ENCODE peak calls at places on chromosomes 2 and 18, in eight cellular contexts. One of them, this sample, is unnamed.

GRCh38 chr2:70822843-70823629 is 2.6 kb upstream of the CLEC4F start:
- DNase-seq in H9: no peak
- DNase-seq in heart right ventricle: no peak
- DNase-seq in stimulated activated CD8-positive, alpha-beta memory T cell treated with anti-CD3 and anti-CD28 coated beads, Interleukin-7, amount 100 ng/mL, for 24 hours: no peak
- DNase-seq in cardiac muscle cell: no peak
- DNase-seq in activated naive CD4-positive, alpha-beta T cell treated with anti-CD3 and anti-CD28 coated beads for 36 hours: no peak
- DNase-seq in fibroblast of mammary gland: no peak
- DNase-seq in Calu3: no peak
- DNase-seq in this sample: no peak

GRCh38 chr2:160063266-160063665 is 851 bp upstream of the PLA2R1 start:
- DNase-seq in H9: peak
- DNase-seq in heart right ventricle: no peak
- DNase-seq in stimulated activated CD8-positive, alpha-beta memory T cell treated with anti-CD3 and anti-CD28 coated beads, Interleukin-7, amount 100 ng/mL, for 24 hours: no peak
- DNase-seq in cardiac muscle cell: no peak
- DNase-seq in activated naive CD4-positive, alpha-beta T cell treated with anti-CD3 and anti-CD28 coated beads for 36 hours: no peak
- DNase-seq in fibroblast of mammary gland: no peak
- DNase-seq in Calu3: no peak
- DNase-seq in this sample: no peak

GRCh38 chr2:99841749-99842148 is 300.6 kb downstream of the AFF3 start:
- DNase-seq in H9: no peak
- DNase-seq in heart right ventricle: no peak
- DNase-seq in stimulated activated CD8-positive, alpha-beta memory T cell treated with anti-CD3 and anti-CD28 coated beads, Interleukin-7, amount 100 ng/mL, for 24 hours: no peak
- DNase-seq in cardiac muscle cell: no peak
- DNase-seq in activated naive CD4-positive, alpha-beta T cell treated with anti-CD3 and anti-CD28 coated beads for 36 hours: no peak
- DNase-seq in fibroblast of mammary gland: peak
- DNase-seq in Calu3: no peak
- DNase-seq in this sample: no peak

GRCh38 chr2:47769318-47769717 is 13.6 kb upstream of the MSH6 start:
- DNase-seq in H9: no peak
- DNase-seq in heart right ventricle: no peak
- DNase-seq in stimulated activated CD8-positive, alpha-beta memory T cell treated with anti-CD3 and anti-CD28 coated beads, Interleukin-7, amount 100 ng/mL, for 24 hours: no peak
- DNase-seq in cardiac muscle cell: no peak
- DNase-seq in activated naive CD4-positive, alpha-beta T cell treated with anti-CD3 and anti-CD28 coated beads for 36 hours: no peak
- DNase-seq in fibroblast of mammary gland: no peak
- DNase-seq in Calu3: no peak
- DNase-seq in this sample: no peak

GRCh38 chr2:162196611-162197010 is 44.6 kb upstream of the GCG start:
- DNase-seq in H9: no peak
- DNase-seq in heart right ventricle: no peak
- DNase-seq in stimulated activated CD8-positive, alpha-beta memory T cell treated with anti-CD3 and anti-CD28 coated beads, Interleukin-7, amount 100 ng/mL, for 24 hours: no peak
- DNase-seq in cardiac muscle cell: no peak
- DNase-seq in activated naive CD4-positive, alpha-beta T cell treated with anti-CD3 and anti-CD28 coated beads for 36 hours: no peak
- DNase-seq in fibroblast of mammary gland: peak
- DNase-seq in Calu3: no peak
- DNase-seq in this sample: no peak

GRCh38 chr2:230738391-230738811 is 25.8 kb downstream of the CAB39 start:
- DNase-seq in H9: no peak
- DNase-seq in heart right ventricle: no peak
- DNase-seq in stimulated activated CD8-positive, alpha-beta memory T cell treated with anti-CD3 and anti-CD28 coated beads, Interleukin-7, amount 100 ng/mL, for 24 hours: no peak
- DNase-seq in cardiac muscle cell: no peak
- DNase-seq in activated naive CD4-positive, alpha-beta T cell treated with anti-CD3 and anti-CD28 coated beads for 36 hours: no peak
- DNase-seq in fibroblast of mammary gland: no peak
- DNase-seq in Calu3: no peak
- DNase-seq in this sample: no peak

GRCh38 chr2:240383871-240384700 is 51.4 kb upstream of the GPC1 start:
- DNase-seq in H9: no peak
- DNase-seq in heart right ventricle: no peak
- DNase-seq in stimulated activated CD8-positive, alpha-beta memory T cell treated with anti-CD3 and anti-CD28 coated beads, Interleukin-7, amount 100 ng/mL, for 24 hours: no peak
- DNase-seq in cardiac muscle cell: no peak
- DNase-seq in activated naive CD4-positive, alpha-beta T cell treated with anti-CD3 and anti-CD28 coated beads for 36 hours: no peak
- DNase-seq in fibroblast of mammary gland: no peak
- DNase-seq in Calu3: no peak
- DNase-seq in this sample: no peak

GRCh38 chr2:131105950-131106801 is 1.0 kb downstream of the PLEKHB2 start:
- DNase-seq in H9: no peak
- DNase-seq in heart right ventricle: peak
- DNase-seq in stimulated activated CD8-positive, alpha-beta memory T cell treated with anti-CD3 and anti-CD28 coated beads, Interleukin-7, amount 100 ng/mL, for 24 hours: peak
- DNase-seq in cardiac muscle cell: no peak
- DNase-seq in activated naive CD4-positive, alpha-beta T cell treated with anti-CD3 and anti-CD28 coated beads for 36 hours: peak
- DNase-seq in fibroblast of mammary gland: peak
- DNase-seq in Calu3: peak
- DNase-seq in this sample: peak

GRCh38 chr18:70377317-70377799 is 88.5 kb downstream of the SOCS6 start:
- DNase-seq in H9: no peak
- DNase-seq in heart right ventricle: no peak
- DNase-seq in stimulated activated CD8-positive, alpha-beta memory T cell treated with anti-CD3 and anti-CD28 coated beads, Interleukin-7, amount 100 ng/mL, for 24 hours: no peak
- DNase-seq in cardiac muscle cell: peak
- DNase-seq in activated naive CD4-positive, alpha-beta T cell treated with anti-CD3 and anti-CD28 coated beads for 36 hours: no peak
- DNase-seq in fibroblast of mammary gland: peak
- DNase-seq in Calu3: no peak
- DNase-seq in this sample: no peak

GRCh38 chr2:44118257-44118656 is 50.4 kb upstream of the PPM1B start:
- DNase-seq in H9: no peak
- DNase-seq in heart right ventricle: no peak
- DNase-seq in stimulated activated CD8-positive, alpha-beta memory T cell treated with anti-CD3 and anti-CD28 coated beads, Interleukin-7, amount 100 ng/mL, for 24 hours: no peak
- DNase-seq in cardiac muscle cell: no peak
- DNase-seq in activated naive CD4-positive, alpha-beta T cell treated with anti-CD3 and anti-CD28 coated beads for 36 hours: peak
- DNase-seq in fibroblast of mammary gland: peak
- DNase-seq in Calu3: no peak
- DNase-seq in this sample: no peak

GRCh38 chr2:222424281-222424728 is at the start of gene SGPP2:
- DNase-seq in H9: peak
- DNase-seq in heart right ventricle: no peak
- DNase-seq in stimulated activated CD8-positive, alpha-beta memory T cell treated with anti-CD3 and anti-CD28 coated beads, Interleukin-7, amount 100 ng/mL, for 24 hours: no peak
- DNase-seq in cardiac muscle cell: no peak
- DNase-seq in activated naive CD4-positive, alpha-beta T cell treated with anti-CD3 and anti-CD28 coated beads for 36 hours: peak
- DNase-seq in fibroblast of mammary gland: no peak
- DNase-seq in Calu3: peak
- DNase-seq in this sample: no peak

GRCh38 chr2:174026122-174026845 is 61.1 kb upstream of the SP3 start:
- DNase-seq in H9: no peak
- DNase-seq in heart right ventricle: no peak
- DNase-seq in stimulated activated CD8-positive, alpha-beta memory T cell treated with anti-CD3 and anti-CD28 coated beads, Interleukin-7, amount 100 ng/mL, for 24 hours: no peak
- DNase-seq in cardiac muscle cell: no peak
- DNase-seq in activated naive CD4-positive, alpha-beta T cell treated with anti-CD3 and anti-CD28 coated beads for 36 hours: no peak
- DNase-seq in fibroblast of mammary gland: peak
- DNase-seq in Calu3: no peak
- DNase-seq in this sample: no peak

GRCh38 chr2:212539145-212539880 is 711 bp upstream of the ERBB4 start:
- DNase-seq in H9: peak
- DNase-seq in heart right ventricle: peak
- DNase-seq in stimulated activated CD8-positive, alpha-beta memory T cell treated with anti-CD3 and anti-CD28 coated beads, Interleukin-7, amount 100 ng/mL, for 24 hours: no peak
- DNase-seq in cardiac muscle cell: peak
- DNase-seq in activated naive CD4-positive, alpha-beta T cell treated with anti-CD3 and anti-CD28 coated beads for 36 hours: no peak
- DNase-seq in fibroblast of mammary gland: no peak
- DNase-seq in Calu3: peak
- DNase-seq in this sample: peak

GRCh38 chr18:950882-951539 is 46.3 kb downstream of the ADCYAP1 start:
- DNase-seq in H9: no peak
- DNase-seq in heart right ventricle: no peak
- DNase-seq in stimulated activated CD8-positive, alpha-beta memory T cell treated with anti-CD3 and anti-CD28 coated beads, Interleukin-7, amount 100 ng/mL, for 24 hours: no peak
- DNase-seq in cardiac muscle cell: no peak
- DNase-seq in activated naive CD4-positive, alpha-beta T cell treated with anti-CD3 and anti-CD28 coated beads for 36 hours: no peak
- DNase-seq in fibroblast of mammary gland: no peak
- DNase-seq in Calu3: no peak
- DNase-seq in this sample: no peak

GRCh38 chr2:37843554-37843953 is 81.5 kb upstream of the RMDN2 start:
- DNase-seq in H9: no peak
- DNase-seq in heart right ventricle: no peak
- DNase-seq in stimulated activated CD8-positive, alpha-beta memory T cell treated with anti-CD3 and anti-CD28 coated beads, Interleukin-7, amount 100 ng/mL, for 24 hours: no peak
- DNase-seq in cardiac muscle cell: no peak
- DNase-seq in activated naive CD4-positive, alpha-beta T cell treated with anti-CD3 and anti-CD28 coated beads for 36 hours: no peak
- DNase-seq in fibroblast of mammary gland: peak
- DNase-seq in Calu3: no peak
- DNase-seq in this sample: no peak

GRCh38 chr2:182506606-182507005 is 79.8 kb upstream of the PDE1A start:
- DNase-seq in H9: no peak
- DNase-seq in heart right ventricle: peak
- DNase-seq in stimulated activated CD8-positive, alpha-beta memory T cell treated with anti-CD3 and anti-CD28 coated beads, Interleukin-7, amount 100 ng/mL, for 24 hours: no peak
- DNase-seq in cardiac muscle cell: no peak
- DNase-seq in activated naive CD4-positive, alpha-beta T cell treated with anti-CD3 and anti-CD28 coated beads for 36 hours: no peak
- DNase-seq in fibroblast of mammary gland: peak
- DNase-seq in Calu3: no peak
- DNase-seq in this sample: no peak

GRCh38 chr18:3703732-3704176 is 253.8 kb downstream of the TGIF1 start:
- DNase-seq in H9: peak
- DNase-seq in heart right ventricle: peak
- DNase-seq in stimulated activated CD8-positive, alpha-beta memory T cell treated with anti-CD3 and anti-CD28 coated beads, Interleukin-7, amount 100 ng/mL, for 24 hours: no peak
- DNase-seq in cardiac muscle cell: peak
- DNase-seq in activated naive CD4-positive, alpha-beta T cell treated with anti-CD3 and anti-CD28 coated beads for 36 hours: peak
- DNase-seq in fibroblast of mammary gland: peak
- DNase-seq in Calu3: peak
- DNase-seq in this sample: no peak

GRCh38 chr18:54923339-54923956 is 35.8 kb downstream of the CCDC68 start:
- DNase-seq in H9: no peak
- DNase-seq in heart right ventricle: no peak
- DNase-seq in stimulated activated CD8-positive, alpha-beta memory T cell treated with anti-CD3 and anti-CD28 coated beads, Interleukin-7, amount 100 ng/mL, for 24 hours: no peak
- DNase-seq in cardiac muscle cell: no peak
- DNase-seq in activated naive CD4-positive, alpha-beta T cell treated with anti-CD3 and anti-CD28 coated beads for 36 hours: no peak
- DNase-seq in fibroblast of mammary gland: no peak
- DNase-seq in Calu3: no peak
- DNase-seq in this sample: no peak

GRCh38 chr2:236638707-236639106 is 69.1 kb downstream of the ACKR3 start:
- DNase-seq in H9: no peak
- DNase-seq in heart right ventricle: no peak
- DNase-seq in stimulated activated CD8-positive, alpha-beta memory T cell treated with anti-CD3 and anti-CD28 coated beads, Interleukin-7, amount 100 ng/mL, for 24 hours: no peak
- DNase-seq in cardiac muscle cell: no peak
- DNase-seq in activated naive CD4-positive, alpha-beta T cell treated with anti-CD3 and anti-CD28 coated beads for 36 hours: no peak
- DNase-seq in fibroblast of mammary gland: no peak
- DNase-seq in Calu3: no peak
- DNase-seq in this sample: peak

GRCh38 chr2:9310390-9310789 is 103.8 kb downstream of the ASAP2 start:
- DNase-seq in H9: no peak
- DNase-seq in heart right ventricle: peak
- DNase-seq in stimulated activated CD8-positive, alpha-beta memory T cell treated with anti-CD3 and anti-CD28 coated beads, Interleukin-7, amount 100 ng/mL, for 24 hours: no peak
- DNase-seq in cardiac muscle cell: no peak
- DNase-seq in activated naive CD4-positive, alpha-beta T cell treated with anti-CD3 and anti-CD28 coated beads for 36 hours: no peak
- DNase-seq in fibroblast of mammary gland: peak
- DNase-seq in Calu3: peak
- DNase-seq in this sample: peak

GRCh38 chr2:128198666-128199065 is 107.7 kb downstream of the UGGT1 start:
- DNase-seq in H9: no peak
- DNase-seq in heart right ventricle: peak
- DNase-seq in stimulated activated CD8-positive, alpha-beta memory T cell treated with anti-CD3 and anti-CD28 coated beads, Interleukin-7, amount 100 ng/mL, for 24 hours: no peak
- DNase-seq in cardiac muscle cell: peak
- DNase-seq in activated naive CD4-positive, alpha-beta T cell treated with anti-CD3 and anti-CD28 coated beads for 36 hours: no peak
- DNase-seq in fibroblast of mammary gland: no peak
- DNase-seq in Calu3: no peak
- DNase-seq in this sample: no peak

GRCh38 chr18:13558132-13558531 is 168.2 kb downstream of the FAM210A start:
- DNase-seq in H9: peak
- DNase-seq in heart right ventricle: peak
- DNase-seq in stimulated activated CD8-positive, alpha-beta memory T cell treated with anti-CD3 and anti-CD28 coated beads, Interleukin-7, amount 100 ng/mL, for 24 hours: no peak
- DNase-seq in cardiac muscle cell: peak
- DNase-seq in activated naive CD4-positive, alpha-beta T cell treated with anti-CD3 and anti-CD28 coated beads for 36 hours: peak
- DNase-seq in fibroblast of mammary gland: peak
- DNase-seq in Calu3: peak
- DNase-seq in this sample: no peak

GRCh38 chr2:36834721-36835120 is 131.6 kb downstream of the STRN start:
- DNase-seq in H9: peak
- DNase-seq in heart right ventricle: no peak
- DNase-seq in stimulated activated CD8-positive, alpha-beta memory T cell treated with anti-CD3 and anti-CD28 coated beads, Interleukin-7, amount 100 ng/mL, for 24 hours: no peak
- DNase-seq in cardiac muscle cell: no peak
- DNase-seq in activated naive CD4-positive, alpha-beta T cell treated with anti-CD3 and anti-CD28 coated beads for 36 hours: no peak
- DNase-seq in fibroblast of mammary gland: no peak
- DNase-seq in Calu3: no peak
- DNase-seq in this sample: no peak

GRCh38 chr2:152646264-152646663 is 71.0 kb downstream of the PRPF40A start:
- DNase-seq in H9: no peak
- DNase-seq in heart right ventricle: no peak
- DNase-seq in stimulated activated CD8-positive, alpha-beta memory T cell treated with anti-CD3 and anti-CD28 coated beads, Interleukin-7, amount 100 ng/mL, for 24 hours: no peak
- DNase-seq in cardiac muscle cell: no peak
- DNase-seq in activated naive CD4-positive, alpha-beta T cell treated with anti-CD3 and anti-CD28 coated beads for 36 hours: no peak
- DNase-seq in fibroblast of mammary gland: no peak
- DNase-seq in Calu3: no peak
- DNase-seq in this sample: no peak

GRCh38 chr18:62183578-62184195 is 3.2 kb downstream of the PIGN start:
- DNase-seq in H9: no peak
- DNase-seq in heart right ventricle: peak
- DNase-seq in stimulated activated CD8-positive, alpha-beta memory T cell treated with anti-CD3 and anti-CD28 coated beads, Interleukin-7, amount 100 ng/mL, for 24 hours: no peak
- DNase-seq in cardiac muscle cell: peak
- DNase-seq in activated naive CD4-positive, alpha-beta T cell treated with anti-CD3 and anti-CD28 coated beads for 36 hours: peak
- DNase-seq in fibroblast of mammary gland: peak
- DNase-seq in Calu3: peak
- DNase-seq in this sample: no peak

GRCh38 chr2:163659224-163659623 is 76.6 kb downstream of the FIGN start:
- DNase-seq in H9: no peak
- DNase-seq in heart right ventricle: no peak
- DNase-seq in stimulated activated CD8-positive, alpha-beta memory T cell treated with anti-CD3 and anti-CD28 coated beads, Interleukin-7, amount 100 ng/mL, for 24 hours: no peak
- DNase-seq in cardiac muscle cell: no peak
- DNase-seq in activated naive CD4-positive, alpha-beta T cell treated with anti-CD3 and anti-CD28 coated beads for 36 hours: no peak
- DNase-seq in fibroblast of mammary gland: peak
- DNase-seq in Calu3: no peak
- DNase-seq in this sample: no peak

GRCh38 chr18:28411806-28412205 is 234.9 kb upstream of the CDH2 start:
- DNase-seq in H9: no peak
- DNase-seq in heart right ventricle: peak
- DNase-seq in stimulated activated CD8-positive, alpha-beta memory T cell treated with anti-CD3 and anti-CD28 coated beads, Interleukin-7, amount 100 ng/mL, for 24 hours: no peak
- DNase-seq in cardiac muscle cell: peak
- DNase-seq in activated naive CD4-positive, alpha-beta T cell treated with anti-CD3 and anti-CD28 coated beads for 36 hours: no peak
- DNase-seq in fibroblast of mammary gland: peak
- DNase-seq in Calu3: no peak
- DNase-seq in this sample: no peak

GRCh38 chr2:164803772-164804466 is 37.7 kb downstream of the COBLL1 start:
- DNase-seq in H9: no peak
- DNase-seq in heart right ventricle: no peak
- DNase-seq in stimulated activated CD8-positive, alpha-beta memory T cell treated with anti-CD3 and anti-CD28 coated beads, Interleukin-7, amount 100 ng/mL, for 24 hours: no peak
- DNase-seq in cardiac muscle cell: peak
- DNase-seq in activated naive CD4-positive, alpha-beta T cell treated with anti-CD3 and anti-CD28 coated beads for 36 hours: no peak
- DNase-seq in fibroblast of mammary gland: peak
- DNase-seq in Calu3: no peak
- DNase-seq in this sample: no peak

GRCh38 chr2:5121677-5122076 is 570.5 kb upstream of the SOX11 start:
- DNase-seq in H9: peak
- DNase-seq in heart right ventricle: no peak
- DNase-seq in stimulated activated CD8-positive, alpha-beta memory T cell treated with anti-CD3 and anti-CD28 coated beads, Interleukin-7, amount 100 ng/mL, for 24 hours: no peak
- DNase-seq in cardiac muscle cell: peak
- DNase-seq in activated naive CD4-positive, alpha-beta T cell treated with anti-CD3 and anti-CD28 coated beads for 36 hours: no peak
- DNase-seq in fibroblast of mammary gland: no peak
- DNase-seq in Calu3: no peak
- DNase-seq in this sample: no peak

GRCh38 chr2:227186751-227187150 is 22.3 kb downstream of the COL4A3 start:
- DNase-seq in H9: no peak
- DNase-seq in heart right ventricle: no peak
- DNase-seq in stimulated activated CD8-positive, alpha-beta memory T cell treated with anti-CD3 and anti-CD28 coated beads, Interleukin-7, amount 100 ng/mL, for 24 hours: no peak
- DNase-seq in cardiac muscle cell: no peak
- DNase-seq in activated naive CD4-positive, alpha-beta T cell treated with anti-CD3 and anti-CD28 coated beads for 36 hours: no peak
- DNase-seq in fibroblast of mammary gland: peak
- DNase-seq in Calu3: no peak
- DNase-seq in this sample: no peak

GRCh38 chr2:47899915-47900314 is 6.4 kb downstream of the FBXO11 start:
- DNase-seq in H9: no peak
- DNase-seq in heart right ventricle: no peak
- DNase-seq in stimulated activated CD8-positive, alpha-beta memory T cell treated with anti-CD3 and anti-CD28 coated beads, Interleukin-7, amount 100 ng/mL, for 24 hours: no peak
- DNase-seq in cardiac muscle cell: peak
- DNase-seq in activated naive CD4-positive, alpha-beta T cell treated with anti-CD3 and anti-CD28 coated beads for 36 hours: peak
- DNase-seq in fibroblast of mammary gland: no peak
- DNase-seq in Calu3: no peak
- DNase-seq in this sample: no peak

GRCh38 chr18:220708-221107 is 47.1 kb downstream of the THOC1 start:
- DNase-seq in H9: no peak
- DNase-seq in heart right ventricle: no peak
- DNase-seq in stimulated activated CD8-positive, alpha-beta memory T cell treated with anti-CD3 and anti-CD28 coated beads, Interleukin-7, amount 100 ng/mL, for 24 hours: no peak
- DNase-seq in cardiac muscle cell: no peak
- DNase-seq in activated naive CD4-positive, alpha-beta T cell treated with anti-CD3 and anti-CD28 coated beads for 36 hours: no peak
- DNase-seq in fibroblast of mammary gland: no peak
- DNase-seq in Calu3: no peak
- DNase-seq in this sample: no peak

GRCh38 chr2:131033786-131034121 is 59.5 kb downstream of the FAM168B start:
- DNase-seq in H9: no peak
- DNase-seq in heart right ventricle: no peak
- DNase-seq in stimulated activated CD8-positive, alpha-beta memory T cell treated with anti-CD3 and anti-CD28 coated beads, Interleukin-7, amount 100 ng/mL, for 24 hours: no peak
- DNase-seq in cardiac muscle cell: no peak
- DNase-seq in activated naive CD4-positive, alpha-beta T cell treated with anti-CD3 and anti-CD28 coated beads for 36 hours: no peak
- DNase-seq in fibroblast of mammary gland: no peak
- DNase-seq in Calu3: no peak
- DNase-seq in this sample: no peak

GRCh38 chr18:49561127-49561376 is 805 bp upstream of the LIPG start:
- DNase-seq in H9: no peak
- DNase-seq in heart right ventricle: no peak
- DNase-seq in stimulated activated CD8-positive, alpha-beta memory T cell treated with anti-CD3 and anti-CD28 coated beads, Interleukin-7, amount 100 ng/mL, for 24 hours: no peak
- DNase-seq in cardiac muscle cell: no peak
- DNase-seq in activated naive CD4-positive, alpha-beta T cell treated with anti-CD3 and anti-CD28 coated beads for 36 hours: no peak
- DNase-seq in fibroblast of mammary gland: peak
- DNase-seq in Calu3: no peak
- DNase-seq in this sample: no peak